ENCODE peak calls at places on chromosomes 11 and 22, in nine cellular contexts. One of them, this sample, is unnamed.

GRCh38 chr11:68214173-68215086 is 1.3 kb upstream of the KMT5B start:
- DNase-seq in cardiac fibroblast: no peak
- DNase-seq in dorsolateral prefrontal cortex: no peak
- DNase-seq in heart right ventricle: peak; percentile 44
- DNase-seq in OCI-M1: no peak
- DNase-seq in NAMALWA: no peak
- DNase-seq in aorta: peak; percentile 82
- DNase-seq in GM04503: no peak
- DNase-seq in HTR-8/SVneo: peak; percentile 34
- DNase-seq in this sample: no peak

GRCh38 chr11:72308226-72309073 is 64.5 kb upstream of the PHOX2A start:
- DNase-seq in cardiac fibroblast: peak; percentile 93
- DNase-seq in dorsolateral prefrontal cortex: no peak
- DNase-seq in heart right ventricle: no peak
- DNase-seq in OCI-M1: no peak
- DNase-seq in NAMALWA: no peak
- DNase-seq in aorta: no peak
- DNase-seq in GM04503: peak; percentile 61
- DNase-seq in HTR-8/SVneo: peak; percentile 82
- DNase-seq in this sample: peak; percentile 31

GRCh38 chr11:117819096-117820040 is 5.2 kb downstream of the FXYD2 start:
- DNase-seq in cardiac fibroblast: peak; percentile 79
- DNase-seq in dorsolateral prefrontal cortex: peak; percentile 53
- DNase-seq in heart right ventricle: peak; percentile 66
- DNase-seq in OCI-M1: peak; percentile 86
- DNase-seq in NAMALWA: peak; percentile 71
- DNase-seq in aorta: no peak
- DNase-seq in GM04503: no peak
- DNase-seq in HTR-8/SVneo: peak; percentile 40
- DNase-seq in this sample: no peak

GRCh38 chr22:33697640-33698039 is 222.6 kb downstream of the LARGE1 start:
- DNase-seq in cardiac fibroblast: peak; percentile 29
- DNase-seq in dorsolateral prefrontal cortex: no peak
- DNase-seq in heart right ventricle: no peak
- DNase-seq in OCI-M1: no peak
- DNase-seq in NAMALWA: no peak
- DNase-seq in aorta: no peak
- DNase-seq in GM04503: no peak
- DNase-seq in HTR-8/SVneo: no peak
- DNase-seq in this sample: no peak

GRCh38 chr11:66906077-66906929 is 49.4 kb downstream of the LRFN4 start:
- DNase-seq in cardiac fibroblast: peak; percentile 43
- DNase-seq in dorsolateral prefrontal cortex: no peak
- DNase-seq in heart right ventricle: no peak
- DNase-seq in OCI-M1: no peak
- DNase-seq in NAMALWA: no peak
- DNase-seq in aorta: peak; percentile 62
- DNase-seq in GM04503: no peak
- DNase-seq in HTR-8/SVneo: no peak
- DNase-seq in this sample: no peak

GRCh38 chr22:37752189-37753061 is 55.3 kb upstream of the GCAT start:
- DNase-seq in cardiac fibroblast: peak; percentile 98
- DNase-seq in dorsolateral prefrontal cortex: peak; percentile 42
- DNase-seq in heart right ventricle: peak; percentile 94
- DNase-seq in OCI-M1: no peak
- DNase-seq in NAMALWA: no peak
- DNase-seq in aorta: peak; percentile 96
- DNase-seq in GM04503: peak; percentile 91
- DNase-seq in HTR-8/SVneo: peak; percentile 85
- DNase-seq in this sample: no peak

GRCh38 chr11:18081551-18081950 is 24.3 kb downstream of the SAAL1 start:
- DNase-seq in cardiac fibroblast: no peak
- DNase-seq in dorsolateral prefrontal cortex: no peak
- DNase-seq in heart right ventricle: no peak
- DNase-seq in OCI-M1: no peak
- DNase-seq in NAMALWA: no peak
- DNase-seq in aorta: no peak
- DNase-seq in GM04503: no peak
- DNase-seq in HTR-8/SVneo: no peak
- DNase-seq in this sample: peak; percentile 2

GRCh38 chr22:28594784-28595324 is 84.8 kb downstream of the TTC28 start:
- DNase-seq in cardiac fibroblast: peak; percentile 82
- DNase-seq in dorsolateral prefrontal cortex: no peak
- DNase-seq in heart right ventricle: no peak
- DNase-seq in OCI-M1: peak; percentile 82
- DNase-seq in NAMALWA: peak; percentile 78
- DNase-seq in aorta: no peak
- DNase-seq in GM04503: peak; percentile 29
- DNase-seq in HTR-8/SVneo: peak; percentile 23
- DNase-seq in this sample: peak; percentile 68

GRCh38 chr22:16936625-16937024 is 71.4 kb downstream of the GAB4 start:
- DNase-seq in cardiac fibroblast: no peak
- DNase-seq in dorsolateral prefrontal cortex: no peak
- DNase-seq in heart right ventricle: no peak
- DNase-seq in OCI-M1: no peak
- DNase-seq in NAMALWA: no peak
- DNase-seq in aorta: no peak
- DNase-seq in GM04503: no peak
- DNase-seq in HTR-8/SVneo: no peak
- DNase-seq in this sample: no peak

GRCh38 chr11:60756307-60757032 is at the start of gene MS4A15:
- DNase-seq in cardiac fibroblast: peak; percentile 34
- DNase-seq in dorsolateral prefrontal cortex: no peak
- DNase-seq in heart right ventricle: no peak
- DNase-seq in OCI-M1: peak; percentile 37
- DNase-seq in NAMALWA: peak; percentile 78
- DNase-seq in aorta: peak; percentile 4
- DNase-seq in GM04503: no peak
- DNase-seq in HTR-8/SVneo: no peak
- DNase-seq in this sample: peak; percentile 9

GRCh38 chr11:114319716-114320328 is 23.6 kb downstream of the NNMT start:
- DNase-seq in cardiac fibroblast: peak; percentile 30
- DNase-seq in dorsolateral prefrontal cortex: no peak
- DNase-seq in heart right ventricle: no peak
- DNase-seq in OCI-M1: no peak
- DNase-seq in NAMALWA: no peak
- DNase-seq in aorta: no peak
- DNase-seq in GM04503: no peak
- DNase-seq in HTR-8/SVneo: no peak
- DNase-seq in this sample: no peak

GRCh38 chr11:68012843-68013610 is 2.9 kb downstream of the ALDH3B1 start:
- DNase-seq in cardiac fibroblast: peak; percentile 97
- DNase-seq in dorsolateral prefrontal cortex: no peak
- DNase-seq in heart right ventricle: no peak
- DNase-seq in OCI-M1: no peak
- DNase-seq in NAMALWA: no peak
- DNase-seq in aorta: peak; percentile 76
- DNase-seq in GM04503: peak; percentile 96
- DNase-seq in HTR-8/SVneo: peak; percentile 97
- DNase-seq in this sample: no peak

GRCh38 chr11:11069741-11070550 is 212.1 kb upstream of the ZBED5 start:
- DNase-seq in cardiac fibroblast: no peak
- DNase-seq in dorsolateral prefrontal cortex: no peak
- DNase-seq in heart right ventricle: no peak
- DNase-seq in OCI-M1: no peak
- DNase-seq in NAMALWA: no peak
- DNase-seq in aorta: no peak
- DNase-seq in GM04503: no peak
- DNase-seq in HTR-8/SVneo: no peak
- DNase-seq in this sample: no peak

GRCh38 chr22:32620992-32621391 is 146.4 kb downstream of the FBXO7 start:
- DNase-seq in cardiac fibroblast: no peak
- DNase-seq in dorsolateral prefrontal cortex: no peak
- DNase-seq in heart right ventricle: no peak
- DNase-seq in OCI-M1: no peak
- DNase-seq in NAMALWA: no peak
- DNase-seq in aorta: no peak
- DNase-seq in GM04503: no peak
- DNase-seq in HTR-8/SVneo: no peak
- DNase-seq in this sample: no peak

GRCh38 chr11:1229471-1230120 is 6.7 kb downstream of the MUC5B start:
- DNase-seq in cardiac fibroblast: no peak
- DNase-seq in dorsolateral prefrontal cortex: no peak
- DNase-seq in heart right ventricle: peak; percentile 8
- DNase-seq in OCI-M1: no peak
- DNase-seq in NAMALWA: no peak
- DNase-seq in aorta: peak; percentile 68
- DNase-seq in GM04503: no peak
- DNase-seq in HTR-8/SVneo: no peak
- DNase-seq in this sample: no peak

GRCh38 chr22:47129902-47130301 is 367.5 kb downstream of the TBC1D22A start:
- DNase-seq in cardiac fibroblast: no peak
- DNase-seq in dorsolateral prefrontal cortex: no peak
- DNase-seq in heart right ventricle: no peak
- DNase-seq in OCI-M1: no peak
- DNase-seq in NAMALWA: no peak
- DNase-seq in aorta: peak; percentile 57
- DNase-seq in GM04503: no peak
- DNase-seq in HTR-8/SVneo: no peak
- DNase-seq in this sample: peak; percentile 77

GRCh38 chr22:20881231-20881630 is 22.4 kb downstream of the SNAP29 start:
- DNase-seq in cardiac fibroblast: peak; percentile 13
- DNase-seq in dorsolateral prefrontal cortex: no peak
- DNase-seq in heart right ventricle: no peak
- DNase-seq in OCI-M1: no peak
- DNase-seq in NAMALWA: no peak
- DNase-seq in aorta: no peak
- DNase-seq in GM04503: no peak
- DNase-seq in HTR-8/SVneo: no peak
- DNase-seq in this sample: no peak

GRCh38 chr11:73348838-73349237 is 27.4 kb upstream of the RELT start:
- DNase-seq in cardiac fibroblast: no peak
- DNase-seq in dorsolateral prefrontal cortex: no peak
- DNase-seq in heart right ventricle: no peak
- DNase-seq in OCI-M1: no peak
- DNase-seq in NAMALWA: no peak
- DNase-seq in aorta: no peak
- DNase-seq in GM04503: no peak
- DNase-seq in HTR-8/SVneo: no peak
- DNase-seq in this sample: no peak

GRCh38 chr22:50271519-50271970 is 1.4 kb upstream of the MAPK11 start:
- DNase-seq in cardiac fibroblast: peak; percentile 56
- DNase-seq in dorsolateral prefrontal cortex: no peak
- DNase-seq in heart right ventricle: peak; percentile 79
- DNase-seq in OCI-M1: peak; percentile 82
- DNase-seq in NAMALWA: peak; percentile 65
- DNase-seq in aorta: peak; percentile 88
- DNase-seq in GM04503: no peak
- DNase-seq in HTR-8/SVneo: no peak
- DNase-seq in this sample: peak; percentile 76

This sample was measured in erythroblast.